ENCODE peak calls at places on chromosomes 2 and 18, in seven cellular contexts. Y is 8988T; B is activated T-cell treated with anti-CD3 and anti-CD28 coated beads, Interleukin-2, amount 50 U/mL, for 4 hours; P is tibial artery; N is body of pancreas; H is cerebellar cortex; W is GM06990. E is an unnamed sample.
A peak's percentile ranks its signal among the peaks of the same experiment; 100 is the strongest.

GRCh38 chr18:10029711-10030110 is 115.9 kb downstream of the VAPA start:
- DNase-seq in B (no peak), Y (no peak), W (no peak), P (no peak), H (no peak), N (no peak), E (no peak)

GRCh38 chr2:240519396-240520142 is 38.2 kb downstream of the ANKMY1 start:
- DNase-seq in W (no peak), B (no peak), Y (peak; percentile 6), H (no peak), N (no peak), P (no peak), E (peak; percentile 11)

GRCh38 chr2:20522311-20522710 is 75.4 kb downstream of the RHOB start:
- DNase-seq in N (no peak), P (no peak), W (no peak), B (no peak), H (no peak), Y (no peak), E (no peak)

GRCh38 chr18:22680968-22681367 is 252.2 kb upstream of the RBBP8 start:
- DNase-seq in P (no peak), W (no peak), N (no peak), B (no peak), Y (no peak), H (no peak), E (no peak)

GRCh38 chr2:84959045-84959493 is 11.9 kb upstream of the KCMF1 start:
- DNase-seq in B (no peak), N (no peak), H (peak; percentile 86), W (no peak), P (peak; percentile 19), Y (no peak), E (no peak)

GRCh38 chr2:54697934-54698333 is 25.5 kb upstream of the EML6 start:
- DNase-seq in W (no peak), N (no peak), H (no peak), P (no peak), B (no peak), Y (no peak), E (no peak)

GRCh38 chr2:240713928-240714746 is 22.5 kb downstream of the AQP12A start:
- DNase-seq in B (no peak), W (no peak), P (no peak), Y (no peak), N (peak; percentile 49), H (peak; percentile 50), E (no peak)

GRCh38 chr2:237283136-237283928 is 130.6 kb downstream of the COL6A3 start:
- DNase-seq in B (no peak), W (no peak), P (no peak), H (no peak), Y (no peak), N (no peak), E (no peak)

GRCh38 chr2:84687498-84688149 is 171.3 kb downstream of the DNAH6 start:
- DNase-seq in W (no peak), Y (no peak), P (no peak), B (no peak), N (no peak), H (no peak), E (no peak)

GRCh38 chr2:192007819-192008218 is 160.9 kb upstream of the CAVIN2 start:
- DNase-seq in W (no peak), P (no peak), B (no peak), N (no peak), H (no peak), Y (no peak), E (no peak)

GRCh38 chr2:128535928-128536327 is 217.3 kb upstream of the HS6ST1 start:
- DNase-seq in N (no peak), H (no peak), P (no peak), Y (peak; percentile 28), W (no peak), B (no peak), E (no peak)

GRCh38 chr2:236642125-236642524 is 72.5 kb downstream of the ACKR3 start:
- DNase-seq in N (no peak), W (no peak), Y (no peak), H (no peak), P (peak; percentile 83), B (no peak), E (no peak)

GRCh38 chr2:164622338-164623106 is 1.2 kb upstream of the GRB14 start:
- DNase-seq in H (no peak), P (no peak), N (no peak), B (no peak), Y (no peak), W (no peak), E (no peak)

GRCh38 chr2:106812377-106812776 is 73.6 kb downstream of the ST6GAL2 start:
- DNase-seq in W (no peak), P (peak; percentile 70), Y (no peak), H (no peak), N (no peak), B (no peak), E (no peak)

GRCh38 chr18:31376477-31376876 is at the start of gene DSG4:
- DNase-seq in P (no peak), N (no peak), B (no peak), W (no peak), Y (no peak), H (no peak), E (no peak)

GRCh38 chr2:200447139-200447855 is 62.6 kb downstream of the KCTD18 start:
- DNase-seq in P (no peak), B (no peak), Y (no peak), N (no peak), W (no peak), H (peak; percentile 74), E (no peak)

GRCh38 chr2:127193164-127193947 is 26.7 kb downstream of the CYP27C1 start:
- DNase-seq in N (no peak), B (no peak), H (no peak), Y (no peak), W (no peak), P (no peak), E (peak; percentile 34)

GRCh38 chr18:22285299-22286140 is 116.1 kb downstream of the GATA6 start:
- DNase-seq in B (no peak), Y (no peak), N (no peak), H (no peak), W (no peak), P (no peak), E (no peak)

GRCh38 chr18:57134564-57135211 is 12.2 kb upstream of the BOD1L2 start:
- DNase-seq in Y (no peak), W (no peak), N (no peak), B (no peak), H (no peak), P (no peak), E (no peak)

GRCh38 chr2:46097714-46098480 is 199.3 kb upstream of the EPAS1 start:
- DNase-seq in Y (peak; percentile 36), B (no peak), P (peak; percentile 75), W (no peak), N (peak; percentile 64), H (peak; percentile 39), E (peak; percentile 88)

GRCh38 chr2:44420725-44421124 is 59.0 kb downstream of the CAMKMT start:
- DNase-seq in B (no peak), N (no peak), P (no peak), H (no peak), Y (no peak), W (no peak), E (no peak)

GRCh38 chr2:38092196-38092902 is 16.4 kb upstream of the CYP1B1 start:
- DNase-seq in B (no peak), P (no peak), N (no peak), W (no peak), H (no peak), Y (no peak), E (no peak)

GRCh38 chr2:222294996-222295367 is 3.8 kb downstream of the PAX3 start:
- DNase-seq in B (no peak), W (no peak), H (no peak), P (no peak), Y (no peak), N (no peak), E (no peak)

GRCh38 chr2:227661019-227661726 is 5.4 kb upstream of the SCYGR5 start:
- DNase-seq in B (no peak), P (no peak), Y (no peak), H (no peak), N (no peak), W (no peak), E (no peak)

GRCh38 chr18:79441261-79441819 is 45.6 kb downstream of the NFATC1 start:
- DNase-seq in W (no peak), Y (no peak), B (no peak), N (no peak), P (no peak), H (no peak), E (no peak)

GRCh38 chr2:160816916-160817315 is 323.3 kb upstream of the RBMS1 start:
- DNase-seq in N (no peak), Y (no peak), P (no peak), B (no peak), H (no peak), W (no peak), E (no peak)

GRCh38 chr2:219563271-219563928 is 7.9 kb downstream of the OBSL1 start:
- DNase-seq in W (no peak), N (no peak), Y (no peak), H (no peak), B (no peak), P (no peak), E (peak; percentile 19)

GRCh38 chr2:74831693-74832530 is 2.0 kb upstream of the HK2 start:
- DNase-seq in Y (no peak), P (no peak), H (no peak), W (no peak), B (no peak), N (no peak), E (no peak)

GRCh38 chr2:46157966-46158310 is 139.3 kb upstream of the EPAS1 start:
- DNase-seq in P (peak; percentile 40), N (no peak), B (no peak), H (no peak), W (no peak), Y (no peak), E (no peak)

GRCh38 chr2:159639071-159639470 is 22.7 kb upstream of the BAZ2B start:
- DNase-seq in B (no peak), N (no peak), H (no peak), P (no peak), W (no peak), Y (no peak), E (no peak)

E was measured in adrenal gland.